ENCODE peak calls at places on chromosomes 6 and 20, in six cellular contexts. N, V, J, H, Z and K are unnamed samples.

GRCh38 chr6:105678516-105678915 is 275.6 kb upstream of the PREP start:
- DNase-seq in N (no peak), V (no peak), J (no peak), H (no peak), Z (no peak), K (no peak)

GRCh38 chr6:41577865-41578713 is 31.9 kb downstream of the FOXP4 start:
- DNase-seq in N (no peak), V (no peak), J (peak; percentile 99), H (no peak), Z (peak; percentile 76), K (peak; percentile 48)

GRCh38 chr6:13724174-13724573 is 12.5 kb upstream of the RANBP9 start:
- DNase-seq in N (no peak), V (no peak), J (no peak), H (no peak), Z (no peak), K (peak; percentile 85)

GRCh38 chr6:32933661-32934085 is 7.2 kb downstream of the HLA-DMB start:
- DNase-seq in N (peak; percentile 36), V (peak; percentile 38), J (peak; percentile 67), H (no peak), Z (peak; percentile 80), K (peak; percentile 56)

GRCh38 chr6:124480021-124480430 is 482.2 kb upstream of the RNF217 start:
- DNase-seq in N (no peak), V (no peak), J (no peak), H (no peak), Z (no peak), K (no peak)

GRCh38 chr6:16483315-16483875 is 245.0 kb downstream of the GMPR start:
- DNase-seq in N (no peak), V (no peak), J (no peak), H (no peak), Z (no peak), K (no peak)

GRCh38 chr6:52420668-52421358 is 671 bp downstream of the EFHC1 start:
- DNase-seq in N (no peak), V (no peak), J (peak; percentile 76), H (no peak), Z (peak; percentile 17), K (no peak)

GRCh38 chr20:34744340-34744739 is 40.2 kb downstream of the TP53INP2 start:
- DNase-seq in N (no peak), V (no peak), J (no peak), H (no peak), Z (no peak), K (no peak)

GRCh38 chr6:42239736-42240375 is 22.2 kb upstream of the MRPS10 start:
- DNase-seq in N (no peak), V (no peak), J (no peak), H (no peak), Z (no peak), K (no peak)

GRCh38 chr6:113490356-113490755 is 366.8 kb upstream of the MARCKS start:
- DNase-seq in N (no peak), V (no peak), J (peak; percentile 3), H (no peak), Z (no peak), K (no peak)

GRCh38 chr6:40831381-40831780 is 207.6 kb downstream of the UNC5CL start:
- DNase-seq in N (no peak), V (no peak), J (no peak), H (no peak), Z (no peak), K (no peak)

GRCh38 chr20:8633366-8633765 is 435.5 kb upstream of the PLCB4 start:
- DNase-seq in N (no peak), V (no peak), J (no peak), H (no peak), Z (no peak), K (no peak)

GRCh38 chr6:11236351-11236750 is 3.9 kb upstream of the NEDD9 start:
- DNase-seq in N (no peak), V (peak; percentile 56), J (no peak), H (no peak), Z (no peak), K (no peak)

GRCh38 chr6:140546640-140547039 is 1172.2 kb upstream of the CITED2 start:
- DNase-seq in N (no peak), V (no peak), J (no peak), H (no peak), Z (no peak), K (no peak)

GRCh38 chr6:453152-453551 is 61.6 kb downstream of the IRF4 start:
- DNase-seq in N (no peak), V (no peak), J (no peak), H (no peak), Z (no peak), K (no peak)

GRCh38 chr6:32046450-32047083 is 8.4 kb downstream of the CYP21A2 start:
- DNase-seq in N (no peak), V (no peak), J (peak; percentile 31), H (no peak), Z (peak; percentile 62), K (no peak)

GRCh38 chr20:37385659-37386504 is 39.9 kb downstream of the SRC start:
- DNase-seq in N (no peak), V (no peak), J (no peak), H (no peak), Z (no peak), K (no peak)

GRCh38 chr20:1473821-1474220 is 7.2 kb upstream of the NSFL1C start:
- DNase-seq in N (no peak), V (no peak), J (no peak), H (no peak), Z (no peak), K (no peak)

GRCh38 chr20:42565106-42565990 is 624.4 kb downstream of the PTPRT start:
- DNase-seq in N (no peak), V (no peak), J (no peak), H (no peak), Z (no peak), K (no peak)

GRCh38 chr6:119844385-119844784 is 494.8 kb upstream of the MAN1A1 start:
- DNase-seq in N (no peak), V (no peak), J (no peak), H (no peak), Z (no peak), K (no peak)

GRCh38 chr6:1242439-1242838 is 69.5 kb upstream of the FOXQ1 start:
- DNase-seq in N (no peak), V (no peak), J (no peak), H (no peak), Z (no peak), K (no peak)

GRCh38 chr6:105136433-105137350 is 43.1 kb downstream of the POPDC3 start:
- DNase-seq in N (peak; percentile 22), V (no peak), J (no peak), H (peak; percentile 21), Z (peak; percentile 63), K (no peak)

GRCh38 chr6:160428069-160428430 is 79.9 kb downstream of the SLC22A3 start:
- DNase-seq in N (no peak), V (no peak), J (no peak), H (no peak), Z (no peak), K (no peak)

GRCh38 chr6:109743739-109744138 is 52.6 kb downstream of the FIG4 start:
- DNase-seq in N (no peak), V (no peak), J (no peak), H (no peak), Z (no peak), K (no peak)

GRCh38 chr6:14754636-14755513 is 491.0 kb upstream of the JARID2 start:
- DNase-seq in N (no peak), V (no peak), J (no peak), H (no peak), Z (no peak), K (no peak)

GRCh38 chr6:42694586-42694985 is 27.8 kb downstream of the PRPH2 start:
- DNase-seq in N (no peak), V (no peak), J (no peak), H (no peak), Z (no peak), K (no peak)

GRCh38 chr20:17171750-17172149 is 55.1 kb upstream of the PCSK2 start:
- DNase-seq in N (no peak), V (no peak), J (no peak), H (no peak), Z (no peak), K (no peak)

GRCh38 chr6:88669475-88669874 is 293.9 kb downstream of the RNGTT start:
- DNase-seq in N (no peak), V (no peak), J (no peak), H (no peak), Z (no peak), K (no peak)

GRCh38 chr6:52389264-52389625 is 27.3 kb downstream of the PAQR8 start:
- DNase-seq in N (no peak), V (no peak), J (peak; percentile 86), H (no peak), Z (peak; percentile 77), K (no peak)

GRCh38 chr6:65819152-65819551 is 112.1 kb upstream of the EYS start:
- DNase-seq in N (no peak), V (no peak), J (no peak), H (no peak), Z (no peak), K (no peak)

GRCh38 chr6:48110436-48111142 is 408 bp downstream of the PTCHD4 start:
- DNase-seq in N (no peak), V (no peak), J (no peak), H (no peak), Z (no peak), K (no peak)

GRCh38 chr6:138331444-138331843 is 46.3 kb upstream of the SMIM28 start:
- DNase-seq in N (peak; percentile 28), V (no peak), J (no peak), H (no peak), Z (no peak), K (no peak)
- H3K9ac ChIP-seq in N (no peak overlapping the region), V (no peak overlapping the region), J (no peak overlapping the region), H (no peak overlapping the region), Z (no peak overlapping the region), K (no peak overlapping the region)

DNA sequence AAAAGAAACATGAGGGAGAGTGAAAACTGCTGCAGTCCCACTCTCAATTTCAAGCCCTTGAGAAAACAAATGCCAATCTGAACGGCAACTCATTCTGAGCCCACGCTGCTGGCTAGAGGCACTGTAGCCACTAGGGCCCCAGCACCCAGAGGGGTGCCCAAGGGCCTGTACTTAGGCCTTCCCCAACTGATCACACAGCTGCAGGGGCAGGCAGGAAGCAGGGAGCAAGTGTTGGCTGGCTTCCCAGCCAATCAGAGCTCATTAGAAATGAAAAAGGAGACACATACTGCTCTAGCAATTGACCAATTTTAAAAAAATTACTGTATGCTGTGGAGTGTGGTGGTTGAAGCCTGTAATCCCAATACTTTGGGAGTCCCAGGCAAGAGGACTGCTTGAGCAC is 3.7 kb upstream of the BEND3 start:
- DNase-seq in N (no peak), V (no peak), J (no peak), H (no peak), Z (no peak), K (no peak)
- TF ChIP-seq ZNF274 in N (no peak), V (no peak), J (no peak), H (no peak), Z (no peak), K (no peak)

GRCh38 chr6:85463621-85464259 is 13.9 kb downstream of the NT5E start:
- DNase-seq in N (no peak), V (no peak), J (no peak), H (no peak), Z (no peak), K (no peak)
- H3K9ac ChIP-seq in N (no peak overlapping the region), V (no peak overlapping the region), J (no peak overlapping the region), H (no peak overlapping the region), Z (no peak overlapping the region), K (peak overlapping the region; percentile 65)

DNA sequence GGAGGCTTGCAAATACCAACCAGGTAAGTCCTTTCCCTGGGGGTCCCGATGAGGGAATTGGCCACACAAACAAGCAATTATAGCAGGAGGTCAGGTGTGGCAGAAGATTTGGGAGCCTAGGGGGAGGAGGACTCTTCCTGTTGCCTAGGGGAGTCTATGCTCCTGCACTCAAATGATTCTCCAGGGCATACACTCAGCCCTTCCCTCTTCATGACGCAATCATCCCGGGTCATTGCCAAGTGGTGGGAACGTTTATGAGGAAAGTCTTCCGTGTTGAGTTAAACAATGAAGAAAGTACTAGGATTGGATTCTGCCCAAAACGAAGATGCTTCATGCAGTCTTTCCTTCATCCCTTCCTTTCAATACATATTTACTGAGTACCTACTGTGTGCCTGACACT is 186.5 kb upstream of the TSHZ2 start:
- DNase-seq in N (no peak), V (no peak), J (no peak), H (no peak), Z (no peak), K (no peak)
- TF ChIP-seq ZNF274 in N (no peak), V (no peak), J (no peak), H (no peak), Z (no peak), K (no peak)